ENCODE peak calls at places on chromosomes 16 and 17, in five cellular contexts. One of them, this sample, is unnamed.
A peak's percentile ranks its signal among the peaks of the same experiment; 100 is the strongest.

GRCh38 chr16:23269248-23270091 is 32.6 kb upstream of the SCNN1B start:
- DNase-seq in mesothelial cell of epicardium: no peak
- DNase-seq in tibial artery: no peak
- DNase-seq in lower lobe of right lung: no peak
- DNase-seq in GM10248: no peak
- DNase-seq in this sample: no peak

GRCh38 chr16:18782697-18783429 is 7.3 kb downstream of the RPS15A start:
- DNase-seq in tibial artery: no peak
- DNase-seq in GM10248: no peak
- DNase-seq in lower lobe of right lung: no peak
- DNase-seq in mesothelial cell of epicardium: no peak
- DNase-seq in this sample: no peak

GRCh38 chr17:38750312-38751121 is 2.0 kb upstream of the PSMB3 start:
- DNase-seq in GM10248: no peak
- DNase-seq in mesothelial cell of epicardium: no peak
- DNase-seq in tibial artery: no peak
- DNase-seq in lower lobe of right lung: no peak
- DNase-seq in this sample: no peak

GRCh38 chr16:14485811-14486519 is 144.1 kb downstream of the PARN start:
- DNase-seq in tibial artery: no peak
- DNase-seq in GM10248: no peak
- DNase-seq in mesothelial cell of epicardium: no peak
- DNase-seq in lower lobe of right lung: no peak
- DNase-seq in this sample: no peak

GRCh38 chr17:2259769-2260536 is 43.6 kb downstream of the SMG6 start:
- DNase-seq in GM10248: peak; percentile 73
- DNase-seq in lower lobe of right lung: no peak
- DNase-seq in tibial artery: no peak
- DNase-seq in mesothelial cell of epicardium: no peak
- DNase-seq in this sample: no peak

GRCh38 chr16:87132361-87133014 is 184.7 kb downstream of the C16orf95 start:
- DNase-seq in lower lobe of right lung: no peak
- DNase-seq in mesothelial cell of epicardium: peak; percentile 58
- DNase-seq in GM10248: no peak
- DNase-seq in tibial artery: peak; percentile 80
- DNase-seq in this sample: no peak

GRCh38 chr16:88526906-88527185 is 43.4 kb upstream of the ZC3H18 start:
- DNase-seq in mesothelial cell of epicardium: no peak
- DNase-seq in GM10248: no peak
- DNase-seq in lower lobe of right lung: no peak
- DNase-seq in tibial artery: no peak
- DNase-seq in this sample: no peak

GRCh38 chr17:850828-851759 is 68.9 kb downstream of the MRM3 start:
- DNase-seq in mesothelial cell of epicardium: no peak
- DNase-seq in tibial artery: peak; percentile 65
- DNase-seq in GM10248: no peak
- DNase-seq in lower lobe of right lung: no peak
- DNase-seq in this sample: no peak

GRCh38 chr16:2968368-2968737 is 795 bp upstream of the PAQR4 start:
- DNase-seq in lower lobe of right lung: peak; percentile 36
- DNase-seq in mesothelial cell of epicardium: no peak
- DNase-seq in tibial artery: no peak
- DNase-seq in GM10248: no peak
- DNase-seq in this sample: no peak

GRCh38 chr16:15493416-15494181 is 59.2 kb downstream of the BMERB1 start:
- DNase-seq in mesothelial cell of epicardium: no peak
- DNase-seq in lower lobe of right lung: no peak
- DNase-seq in GM10248: no peak
- DNase-seq in tibial artery: no peak
- DNase-seq in this sample: no peak

GRCh38 chr16:60123387-60124023 is 1389.4 kb upstream of the GOT2 start:
- DNase-seq in lower lobe of right lung: no peak
- DNase-seq in GM10248: no peak
- DNase-seq in tibial artery: no peak
- DNase-seq in mesothelial cell of epicardium: no peak
- DNase-seq in this sample: no peak

GRCh38 chr16:17211797-17212196 is 259.0 kb downstream of the XYLT1 start:
- DNase-seq in mesothelial cell of epicardium: no peak
- DNase-seq in lower lobe of right lung: no peak
- DNase-seq in tibial artery: no peak
- DNase-seq in GM10248: no peak
- DNase-seq in this sample: no peak

GRCh38 chr17:74730491-74731346 is 6.3 kb upstream of the RAB37 start:
- DNase-seq in mesothelial cell of epicardium: no peak
- DNase-seq in tibial artery: no peak
- DNase-seq in lower lobe of right lung: no peak
- DNase-seq in GM10248: no peak
- DNase-seq in this sample: no peak

GRCh38 chr16:17921357-17921978 is 415.1 kb downstream of the NPIPA8 start:
- DNase-seq in GM10248: peak; percentile 41
- DNase-seq in tibial artery: no peak
- DNase-seq in lower lobe of right lung: peak; percentile 47
- DNase-seq in mesothelial cell of epicardium: no peak
- DNase-seq in this sample: no peak

GRCh38 chr17:16991349-16992009 is 19.6 kb upstream of the TNFRSF13B start:
- DNase-seq in tibial artery: peak; percentile 87
- DNase-seq in GM10248: peak; percentile 83
- DNase-seq in lower lobe of right lung: peak; percentile 92
- DNase-seq in mesothelial cell of epicardium: peak; percentile 90
- DNase-seq in this sample: peak; percentile 84

GRCh38 chr17:58640202-58640601 is 51.6 kb downstream of the TEX14 start:
- DNase-seq in lower lobe of right lung: no peak
- DNase-seq in mesothelial cell of epicardium: no peak
- DNase-seq in GM10248: no peak
- DNase-seq in tibial artery: no peak
- DNase-seq in this sample: no peak

GRCh38 chr16:84884311-84885023 is 64.7 kb downstream of the CRISPLD2 start:
- DNase-seq in tibial artery: no peak
- DNase-seq in mesothelial cell of epicardium: no peak
- DNase-seq in lower lobe of right lung: no peak
- DNase-seq in GM10248: no peak
- DNase-seq in this sample: no peak

GRCh38 chr17:40450175-40450574 is 6.9 kb downstream of the IGFBP4 start:
- DNase-seq in mesothelial cell of epicardium: no peak
- DNase-seq in GM10248: peak; percentile 52
- DNase-seq in tibial artery: no peak
- DNase-seq in lower lobe of right lung: no peak
- DNase-seq in this sample: no peak

GRCh38 chr17:39666601-39667261 is 1.5 kb upstream of the PNMT start:
- DNase-seq in tibial artery: peak; percentile 93
- DNase-seq in mesothelial cell of epicardium: no peak
- DNase-seq in GM10248: no peak
- DNase-seq in lower lobe of right lung: no peak
- DNase-seq in this sample: no peak

GRCh38 chr16:69182730-69183416 is 4.1 kb upstream of the SNTB2 start:
- DNase-seq in mesothelial cell of epicardium: no peak
- DNase-seq in tibial artery: no peak
- DNase-seq in lower lobe of right lung: no peak
- DNase-seq in GM10248: no peak
- DNase-seq in this sample: no peak

GRCh38 chr16:68369168-68369567 is 58.3 kb downstream of the PRMT7 start:
- DNase-seq in GM10248: no peak
- DNase-seq in lower lobe of right lung: peak; percentile 21
- DNase-seq in mesothelial cell of epicardium: no peak
- DNase-seq in tibial artery: no peak
- DNase-seq in this sample: no peak

GRCh38 chr17:44798352-44798751 is 31.7 kb downstream of the GJC1 start:
- DNase-seq in mesothelial cell of epicardium: no peak
- DNase-seq in GM10248: no peak
- DNase-seq in tibial artery: no peak
- DNase-seq in lower lobe of right lung: no peak
- DNase-seq in this sample: no peak

GRCh38 chr17:38922538-38923291 is 2.7 kb upstream of the LASP1NB start:
- DNase-seq in GM10248: no peak
- DNase-seq in mesothelial cell of epicardium: peak; percentile 66
- DNase-seq in tibial artery: peak; percentile 90
- DNase-seq in lower lobe of right lung: no peak
- DNase-seq in this sample: no peak

GRCh38 chr16:66926171-66926570 is 836 bp upstream of the RRAD start:
- DNase-seq in lower lobe of right lung: no peak
- DNase-seq in mesothelial cell of epicardium: no peak
- DNase-seq in tibial artery: peak; percentile 94
- DNase-seq in GM10248: no peak
- DNase-seq in this sample: no peak

GRCh38 chr17:37447641-37448040 is 41.0 kb downstream of the TADA2A start:
- DNase-seq in GM10248: no peak
- DNase-seq in tibial artery: no peak
- DNase-seq in mesothelial cell of epicardium: no peak
- DNase-seq in lower lobe of right lung: no peak
- DNase-seq in this sample: no peak

GRCh38 chr17:63066158-63066808 is 100.2 kb downstream of the TANC2 start:
- DNase-seq in mesothelial cell of epicardium: no peak
- DNase-seq in lower lobe of right lung: no peak
- DNase-seq in tibial artery: no peak
- DNase-seq in GM10248: no peak
- DNase-seq in this sample: no peak

GRCh38 chr16:27214084-27214961 is 11.0 kb downstream of the KDM8 start:
- DNase-seq in mesothelial cell of epicardium: no peak
- DNase-seq in lower lobe of right lung: no peak
- DNase-seq in GM10248: no peak
- DNase-seq in tibial artery: no peak
- DNase-seq in this sample: no peak

DNA sequence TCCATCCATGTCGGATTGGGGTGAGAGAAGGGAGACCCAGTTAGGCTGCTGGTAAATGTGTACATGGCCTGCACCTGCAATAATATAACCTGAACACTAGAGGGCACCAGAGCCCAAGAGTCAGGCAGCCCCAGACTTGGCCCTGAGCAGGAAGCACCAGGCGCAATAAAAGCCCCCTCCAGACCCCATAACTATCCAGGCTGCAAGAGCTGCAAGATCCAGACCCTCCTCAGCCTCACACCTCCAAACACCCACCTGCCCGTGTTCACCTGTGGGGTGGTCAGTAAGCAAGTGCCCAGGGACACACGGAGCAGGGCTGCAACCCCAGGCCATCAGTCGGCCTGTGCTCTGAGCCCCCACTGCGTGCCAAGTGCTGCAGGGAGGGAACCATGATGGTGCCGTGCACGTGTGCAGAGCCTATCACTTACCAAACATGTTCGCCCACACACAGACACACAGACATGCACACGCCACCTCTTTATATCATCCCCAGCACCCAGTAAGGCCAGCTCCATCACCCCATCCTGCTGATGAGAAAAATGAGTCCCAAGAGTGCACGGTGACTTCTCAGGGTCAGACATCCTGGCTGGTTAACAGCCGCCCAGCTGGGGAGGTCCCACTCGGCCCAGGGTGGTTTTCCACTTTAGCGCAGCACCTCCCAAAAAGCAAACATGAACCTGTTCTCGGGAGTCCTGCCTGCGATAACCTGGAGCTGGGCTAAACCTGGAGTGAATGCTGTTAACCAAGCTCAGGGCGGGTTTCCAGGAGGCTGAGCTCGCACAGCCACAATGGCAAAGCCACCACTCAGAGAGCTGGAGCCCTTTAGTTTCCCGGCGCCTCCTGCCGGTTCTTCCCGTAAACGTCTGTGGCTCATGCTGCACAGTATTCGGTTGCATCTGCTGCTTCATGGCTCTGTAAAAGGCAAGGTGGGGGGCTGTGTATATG is 439.8 kb downstream of the SOX9 start:
- DNase-seq in lower lobe of right lung: peak; percentile 85
- DNase-seq in tibial artery: no peak
- DNase-seq in GM10248: peak; percentile 87
- DNase-seq in mesothelial cell of epicardium: peak; percentile 57
- DNase-seq in this sample: no peak
- TF ChIP-seq CTCF in lower lobe of right lung: peak; percentile 82
- TF ChIP-seq CTCF in tibial artery: peak; percentile 83
- TF ChIP-seq CTCF in GM10248: peak; percentile 90
- TF ChIP-seq CTCF in mesothelial cell of epicardium: peak; percentile 94
- TF ChIP-seq CTCF in this sample: peak; percentile 91

DNA sequence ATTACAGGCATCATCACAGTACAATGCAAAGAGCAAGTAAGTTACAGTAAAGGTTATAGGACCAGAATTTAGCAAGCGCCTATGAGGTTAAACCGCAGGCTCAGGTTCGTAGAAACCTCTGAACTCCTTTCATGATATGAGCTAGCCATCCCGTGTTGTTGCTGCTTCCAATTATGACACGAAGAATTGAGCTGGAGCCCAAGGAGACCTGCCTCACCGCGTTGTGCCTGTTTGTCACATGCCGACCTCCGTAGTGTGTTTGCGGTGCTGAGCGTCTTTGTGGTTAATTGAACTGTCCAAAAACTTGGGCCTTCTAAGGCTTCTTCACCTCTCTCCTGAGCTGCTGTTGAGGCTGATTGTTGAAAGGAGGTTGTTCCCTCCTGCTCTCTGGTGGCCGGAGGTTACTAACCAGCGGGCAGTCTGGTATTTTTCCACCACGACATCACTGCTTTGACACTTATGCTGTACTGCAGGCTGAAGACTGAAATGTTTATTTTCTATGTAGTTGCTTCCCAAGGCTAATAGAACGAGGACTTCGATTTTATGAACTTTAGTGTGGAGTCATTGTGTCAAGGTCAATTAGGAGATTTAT is 67.5 kb downstream of the SEC14L1 start:
- DNase-seq in tibial artery: peak; percentile 57
- DNase-seq in lower lobe of right lung: no peak
- DNase-seq in GM10248: no peak
- DNase-seq in mesothelial cell of epicardium: no peak
- DNase-seq in this sample: no peak
- TF ChIP-seq CTCF in tibial artery: no peak
- TF ChIP-seq CTCF in lower lobe of right lung: peak; percentile 30
- TF ChIP-seq CTCF in GM10248: no peak
- TF ChIP-seq CTCF in mesothelial cell of epicardium: no peak
- TF ChIP-seq CTCF in this sample: peak; percentile 32

GRCh38 chr17:66171172-66171571 is 20.8 kb downstream of the CEP112 start:
- DNase-seq in lower lobe of right lung: no peak
- DNase-seq in mesothelial cell of epicardium: no peak
- DNase-seq in tibial artery: no peak
- DNase-seq in GM10248: no peak
- DNase-seq in this sample: no peak
- TF ChIP-seq CTCF in lower lobe of right lung: no peak
- TF ChIP-seq CTCF in mesothelial cell of epicardium: no peak
- TF ChIP-seq CTCF in tibial artery: no peak
- TF ChIP-seq CTCF in GM10248: no peak
- TF ChIP-seq CTCF in this sample: no peak

DNA sequence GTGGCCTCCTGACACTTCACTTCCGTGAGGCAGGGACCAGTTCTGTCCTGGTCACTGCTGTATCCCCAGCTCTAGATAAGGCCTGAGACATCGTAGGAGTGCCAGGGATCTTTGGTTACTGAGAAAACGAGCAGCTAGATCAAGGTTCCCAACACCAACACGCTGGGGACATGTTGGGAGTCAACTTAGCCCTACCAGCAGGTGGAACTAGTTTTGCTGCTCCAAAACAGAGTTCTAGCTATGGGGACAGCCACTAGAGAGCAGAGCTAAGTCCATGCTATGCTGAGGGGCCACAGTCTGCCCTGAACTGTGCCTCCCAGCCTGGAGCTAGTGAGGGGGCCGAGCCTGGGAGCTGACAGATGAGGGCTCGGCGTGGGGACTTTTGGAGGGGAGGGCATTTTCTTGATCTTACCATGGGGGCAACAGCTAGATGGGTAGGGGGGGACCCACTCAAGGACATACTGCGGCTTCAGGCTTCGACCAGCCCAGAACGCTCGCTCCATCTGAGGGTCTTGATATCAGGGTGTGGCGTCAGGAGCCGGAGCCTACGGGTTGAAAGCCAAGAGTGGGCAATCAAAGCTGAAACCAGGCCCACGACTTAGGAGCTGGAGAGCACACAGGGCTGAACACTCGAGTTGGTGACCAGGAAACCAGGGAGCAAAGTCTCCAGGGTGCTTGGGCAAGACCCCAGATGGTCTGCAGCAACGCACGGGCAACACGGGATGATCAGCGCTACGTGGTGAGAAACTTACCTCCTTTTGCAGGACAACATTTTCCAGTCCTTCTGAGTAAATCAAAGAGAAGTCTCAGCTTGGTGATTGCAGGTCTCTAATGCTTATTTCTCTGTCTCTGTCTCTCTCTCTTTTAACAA is 13.4 kb downstream of the SNX20 start:
- DNase-seq in GM10248: peak; percentile 36
- DNase-seq in tibial artery: no peak
- DNase-seq in mesothelial cell of epicardium: no peak
- DNase-seq in lower lobe of right lung: no peak
- DNase-seq in this sample: no peak
- TF ChIP-seq CTCF in GM10248: peak; percentile 47
- TF ChIP-seq CTCF in tibial artery: no peak
- TF ChIP-seq CTCF in mesothelial cell of epicardium: no peak
- TF ChIP-seq CTCF in lower lobe of right lung: no peak
- TF ChIP-seq CTCF in this sample: no peak